ENCODE peak calls at places on chromosomes 11 and 22, in six cellular contexts. One of them, this sample, is unnamed.

GRCh38 chr11:82494988-82495432 is 238.7 kb downstream of the FAM181B start:
- DNase-seq in ovary: no peak
- DNase-seq in adrenal gland: no peak
- DNase-seq in A549: peak
- DNase-seq in transverse colon: no peak
- DNase-seq in H1: peak
- DNase-seq in this sample: no peak

GRCh38 chr11:10413268-10413667 is 41.8 kb upstream of the AMPD3 start:
- DNase-seq in ovary: no peak
- DNase-seq in adrenal gland: no peak
- DNase-seq in A549: peak
- DNase-seq in transverse colon: peak
- DNase-seq in H1: no peak
- DNase-seq in this sample: no peak

GRCh38 chr11:119368121-119369034 is 13.1 kb downstream of the USP2 start:
- DNase-seq in ovary: peak
- DNase-seq in adrenal gland: peak
- DNase-seq in A549: peak
- DNase-seq in transverse colon: peak
- DNase-seq in H1: no peak
- DNase-seq in this sample: no peak

GRCh38 chr11:9039863-9040262 is 36.1 kb upstream of the NRIP3 start:
- DNase-seq in ovary: no peak
- DNase-seq in adrenal gland: no peak
- DNase-seq in A549: no peak
- DNase-seq in transverse colon: no peak
- DNase-seq in H1: no peak
- DNase-seq in this sample: no peak

GRCh38 chr22:42069801-42070516 is 653 bp downstream of the NAGA start:
- DNase-seq in ovary: no peak
- DNase-seq in adrenal gland: no peak
- DNase-seq in A549: no peak
- DNase-seq in transverse colon: no peak
- DNase-seq in H1: no peak
- DNase-seq in this sample: peak

GRCh38 chr11:68844376-68844775 is 2.7 kb upstream of the CPT1A start:
- DNase-seq in ovary: no peak
- DNase-seq in adrenal gland: no peak
- DNase-seq in A549: no peak
- DNase-seq in transverse colon: no peak
- DNase-seq in H1: no peak
- DNase-seq in this sample: no peak

GRCh38 chr11:74896311-74896710 is 52.6 kb downstream of the XRRA1 start:
- DNase-seq in ovary: no peak
- DNase-seq in adrenal gland: no peak
- DNase-seq in A549: no peak
- DNase-seq in transverse colon: peak
- DNase-seq in H1: no peak
- DNase-seq in this sample: no peak

GRCh38 chr11:130601141-130601540 is 152.7 kb downstream of the ADAMTS15 start:
- DNase-seq in ovary: peak
- DNase-seq in adrenal gland: peak
- DNase-seq in A549: no peak
- DNase-seq in transverse colon: peak
- DNase-seq in H1: peak
- DNase-seq in this sample: no peak

GRCh38 chr11:47154738-47155570 is 21.7 kb downstream of the ARFGAP2 start:
- DNase-seq in ovary: no peak
- DNase-seq in adrenal gland: no peak
- DNase-seq in A549: no peak
- DNase-seq in transverse colon: no peak
- DNase-seq in H1: no peak
- DNase-seq in this sample: no peak

GRCh38 chr11:70883973-70884688 is 368.2 kb downstream of the SHANK2 start:
- DNase-seq in ovary: no peak
- DNase-seq in adrenal gland: no peak
- DNase-seq in A549: no peak
- DNase-seq in transverse colon: no peak
- DNase-seq in H1: no peak
- DNase-seq in this sample: no peak

GRCh38 chr11:75425422-75425821 is 7.6 kb downstream of the KLHL35 start:
- DNase-seq in ovary: no peak
- DNase-seq in adrenal gland: no peak
- DNase-seq in A549: peak
- DNase-seq in transverse colon: no peak
- DNase-seq in H1: peak
- DNase-seq in this sample: peak

GRCh38 chr22:35498446-35498845 is 42.2 kb upstream of the RASD2 start:
- DNase-seq in ovary: no peak
- DNase-seq in adrenal gland: no peak
- DNase-seq in A549: no peak
- DNase-seq in transverse colon: no peak
- DNase-seq in H1: no peak
- DNase-seq in this sample: no peak

GRCh38 chr11:65381721-65382035 is 768 bp downstream of the SLC25A45 start:
- DNase-seq in ovary: no peak
- DNase-seq in adrenal gland: no peak
- DNase-seq in A549: no peak
- DNase-seq in transverse colon: no peak
- DNase-seq in H1: no peak
- DNase-seq in this sample: no peak

GRCh38 chr11:111272420-111272819 is 25.9 kb upstream of the POU2AF3 start:
- DNase-seq in ovary: no peak
- DNase-seq in adrenal gland: no peak
- DNase-seq in A549: no peak
- DNase-seq in transverse colon: no peak
- DNase-seq in H1: no peak
- DNase-seq in this sample: no peak
- TF ChIP-seq POLR2A in ovary: no peak
- TF ChIP-seq POLR2A in adrenal gland: no peak
- TF ChIP-seq POLR2A in A549: no peak
- TF ChIP-seq POLR2A in transverse colon: no peak
- TF ChIP-seq POLR2A in H1: no peak
- TF ChIP-seq POLR2A in this sample: no peak

GRCh38 chr11:72002841-72003775 is 4.4 kb downstream of the IL18BP start:
- DNase-seq in ovary: no peak
- DNase-seq in adrenal gland: no peak
- DNase-seq in A549: no peak
- DNase-seq in transverse colon: no peak
- DNase-seq in H1: no peak
- DNase-seq in this sample: no peak

GRCh38 chr11:72005347-72006260 is 6.9 kb downstream of the IL18BP start:
- DNase-seq in ovary: no peak
- DNase-seq in adrenal gland: no peak
- DNase-seq in A549: no peak
- DNase-seq in transverse colon: no peak
- DNase-seq in H1: no peak
- DNase-seq in this sample: no peak

GRCh38 chr11:72006309-72007088 is 7.8 kb downstream of the IL18BP start:
- DNase-seq in ovary: no peak
- DNase-seq in adrenal gland: no peak
- DNase-seq in A549: no peak
- DNase-seq in transverse colon: no peak
- DNase-seq in H1: no peak
- DNase-seq in this sample: no peak

GRCh38 chr11:72003776-72004171 is 5.1 kb downstream of the IL18BP start:
- DNase-seq in ovary: no peak
- DNase-seq in adrenal gland: no peak
- DNase-seq in A549: no peak
- DNase-seq in transverse colon: no peak
- DNase-seq in H1: no peak
- DNase-seq in this sample: no peak

GRCh38 chr11:72004515-72005346 is 6.0 kb downstream of the IL18BP start:
- DNase-seq in ovary: no peak
- DNase-seq in adrenal gland: no peak
- DNase-seq in A549: no peak
- DNase-seq in transverse colon: no peak
- DNase-seq in H1: no peak
- DNase-seq in this sample: no peak
- TF ChIP-seq POLR2A in ovary: no peak
- TF ChIP-seq POLR2A in adrenal gland: no peak
- TF ChIP-seq POLR2A in A549: no peak
- TF ChIP-seq POLR2A in transverse colon: no peak
- TF ChIP-seq POLR2A in H1: no peak
- TF ChIP-seq POLR2A in this sample: no peak

DNA sequence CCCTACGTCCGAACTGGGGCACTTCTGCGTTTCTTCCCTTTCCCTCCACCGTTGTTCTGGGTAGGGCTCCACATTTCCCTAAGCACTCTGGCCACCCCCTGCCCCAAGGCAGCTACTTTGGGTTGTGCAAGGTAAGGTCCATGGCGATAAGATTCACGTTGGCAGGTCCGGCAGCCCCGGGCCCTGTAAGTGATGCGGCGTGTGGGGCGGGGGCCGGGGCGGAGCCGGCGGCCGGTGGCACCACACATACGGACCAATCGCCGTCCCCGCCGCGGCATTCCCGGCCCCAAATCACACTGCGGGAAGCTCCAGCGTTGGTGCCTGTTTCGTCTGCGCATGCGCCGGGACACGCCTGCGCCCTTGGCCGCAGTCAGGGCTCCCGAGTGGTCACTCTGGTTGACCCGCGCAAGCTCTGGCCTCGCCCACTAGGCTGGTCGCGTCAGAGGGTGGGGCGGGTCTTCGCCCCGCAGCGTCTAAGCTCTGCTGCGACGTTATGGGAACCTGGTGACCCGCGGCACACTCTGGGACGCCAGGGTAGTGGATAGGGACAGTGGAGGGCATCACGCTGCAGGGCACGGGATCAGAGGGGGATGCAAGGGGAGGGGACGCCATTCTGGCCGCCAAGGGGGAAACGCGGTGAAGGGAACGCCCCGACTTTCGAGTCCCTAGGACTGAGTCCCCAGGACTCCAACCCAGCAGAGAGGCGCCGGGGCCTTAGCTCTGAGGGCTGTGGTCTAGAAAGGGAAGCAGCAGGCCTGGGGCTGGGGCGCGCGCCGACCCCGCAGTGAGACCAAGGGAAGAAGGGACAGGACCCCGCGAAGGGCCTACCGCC is 1.6 kb downstream of the FADS1 start:
- DNase-seq in ovary: peak
- DNase-seq in adrenal gland: peak
- DNase-seq in A549: peak
- DNase-seq in transverse colon: peak
- DNase-seq in H1: peak
- DNase-seq in this sample: peak
- TF ChIP-seq POLR2A in ovary: peak
- TF ChIP-seq POLR2A in adrenal gland: peak
- TF ChIP-seq POLR2A in A549: peak
- TF ChIP-seq POLR2A in transverse colon: peak
- TF ChIP-seq POLR2A in H1: no peak
- TF ChIP-seq POLR2A in this sample: peak

GRCh38 chr11:2128102-2128511 is 11.1 kb downstream of the IGF2 start:
- DNase-seq in ovary: no peak
- DNase-seq in adrenal gland: no peak
- DNase-seq in A549: no peak
- DNase-seq in transverse colon: no peak
- DNase-seq in H1: no peak
- DNase-seq in this sample: no peak
- TF ChIP-seq POLR2A in ovary: no peak
- TF ChIP-seq POLR2A in adrenal gland: no peak
- TF ChIP-seq POLR2A in A549: no peak
- TF ChIP-seq POLR2A in transverse colon: no peak
- TF ChIP-seq POLR2A in H1: no peak
- TF ChIP-seq POLR2A in this sample: no peak

GRCh38 chr22:23893957-23894709 is at the start of gene MIF:
- DNase-seq in ovary: peak
- DNase-seq in adrenal gland: peak
- DNase-seq in A549: peak
- DNase-seq in transverse colon: peak
- DNase-seq in H1: peak
- DNase-seq in this sample: peak

GRCh38 chr22:23893446-23893956 is 682 bp upstream of the MIF start:
- DNase-seq in ovary: no peak
- DNase-seq in adrenal gland: no peak
- DNase-seq in A549: no peak
- DNase-seq in transverse colon: no peak
- DNase-seq in H1: no peak
- DNase-seq in this sample: no peak

GRCh38 chr22:23895599-23896144 is 1.5 kb downstream of the MIF start:
- DNase-seq in ovary: no peak
- DNase-seq in adrenal gland: no peak
- DNase-seq in A549: no peak
- DNase-seq in transverse colon: no peak
- DNase-seq in H1: no peak
- DNase-seq in this sample: no peak

GRCh38 chr22:23896166-23896522 is 2.0 kb downstream of the MIF start:
- DNase-seq in ovary: no peak
- DNase-seq in adrenal gland: no peak
- DNase-seq in A549: no peak
- DNase-seq in transverse colon: no peak
- DNase-seq in H1: no peak
- DNase-seq in this sample: no peak

GRCh38 chr22:23894710-23895598 is 771 bp downstream of the MIF start:
- DNase-seq in ovary: peak
- DNase-seq in adrenal gland: peak
- DNase-seq in A549: peak
- DNase-seq in transverse colon: peak
- DNase-seq in H1: peak
- DNase-seq in this sample: peak
- TF ChIP-seq POLR2A in ovary: peak
- TF ChIP-seq POLR2A in adrenal gland: peak
- TF ChIP-seq POLR2A in A549: peak
- TF ChIP-seq POLR2A in transverse colon: no peak
- TF ChIP-seq POLR2A in H1: no peak
- TF ChIP-seq POLR2A in this sample: peak

DNA sequence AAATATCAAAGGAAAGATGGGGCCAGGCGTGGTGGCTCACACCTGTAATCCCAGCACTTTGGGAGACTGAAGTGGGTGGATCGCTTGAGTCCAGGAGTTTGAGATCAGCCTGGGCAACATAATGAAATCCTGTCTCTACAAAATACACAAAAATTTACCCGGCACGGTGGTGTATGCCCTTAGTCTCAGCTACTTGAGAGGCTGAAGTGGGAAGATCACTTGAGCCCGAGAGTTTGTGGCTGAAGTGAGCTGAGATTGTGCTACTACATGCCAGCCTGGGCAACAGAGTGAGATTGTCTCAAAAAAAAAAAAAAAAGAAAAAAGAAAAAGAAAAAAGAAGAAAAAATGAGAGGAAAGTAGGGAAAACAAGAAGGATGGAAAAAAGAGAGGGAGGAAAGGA is 3.8 kb upstream of the TRIM6 start:
- DNase-seq in ovary: no peak
- DNase-seq in adrenal gland: no peak
- DNase-seq in A549: no peak
- DNase-seq in transverse colon: no peak
- DNase-seq in H1: no peak
- DNase-seq in this sample: no peak
- TF ChIP-seq POLR2A in ovary: no peak
- TF ChIP-seq POLR2A in adrenal gland: no peak
- TF ChIP-seq POLR2A in A549: no peak
- TF ChIP-seq POLR2A in transverse colon: no peak
- TF ChIP-seq POLR2A in H1: no peak
- TF ChIP-seq POLR2A in this sample: no peak

DNA sequence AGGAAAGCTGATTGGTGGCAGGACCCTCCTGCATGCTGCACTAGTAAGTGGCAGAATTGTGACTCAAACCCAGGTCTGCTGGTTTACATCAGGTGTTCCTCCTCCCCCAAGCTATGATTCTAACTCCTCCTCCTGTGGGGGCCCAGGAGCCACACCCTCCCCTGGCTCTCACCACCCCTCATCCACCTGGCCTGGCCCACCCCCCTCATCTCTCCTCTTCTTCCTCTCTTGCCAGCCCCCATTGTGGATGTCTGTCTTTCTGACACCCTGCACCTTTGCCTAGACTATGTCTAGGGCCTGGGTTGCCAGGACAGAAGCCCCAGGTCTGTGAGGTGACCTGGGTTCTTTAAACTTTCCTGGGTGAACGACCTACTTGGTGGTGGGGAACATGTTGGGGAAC is 59.9 kb downstream of the GRIK4 start:
- DNase-seq in ovary: no peak
- DNase-seq in adrenal gland: no peak
- DNase-seq in A549: no peak
- DNase-seq in transverse colon: no peak
- DNase-seq in H1: no peak
- DNase-seq in this sample: no peak
- TF ChIP-seq POLR2A in ovary: no peak
- TF ChIP-seq POLR2A in adrenal gland: no peak
- TF ChIP-seq POLR2A in A549: no peak
- TF ChIP-seq POLR2A in transverse colon: no peak
- TF ChIP-seq POLR2A in H1: no peak
- TF ChIP-seq POLR2A in this sample: no peak